ENCODE peak calls at places on chromosome 17, in four cellular contexts. B is transverse colon, O is left ventricle myocardium inferior, A is A549. X is an unnamed sample.

GRCh38 chr17:72984145-72984924 is 108.2 kb downstream of the SLC39A11 start:
- DNase-seq in A (no peak), O (no peak), B (no peak), X (no peak)

GRCh38 chr17:49110504-49110903 is 22.1 kb upstream of the B4GALNT2 start:
- DNase-seq in A (no peak), O (no peak), B (no peak), X (no peak)

GRCh38 chr17:57142925-57143324 is 57.9 kb downstream of the AKAP1 start:
- DNase-seq in A (no peak), O (no peak), B (no peak), X (no peak)

GRCh38 chr17:71330099-71330375 is 790.8 kb upstream of the SOX9 start:
- DNase-seq in A (no peak), O (no peak), B (no peak), X (no peak)

GRCh38 chr17:2406271-2406902 is 5.5 kb upstream of the MNT start:
- DNase-seq in A (no peak), B (peak), O (no peak), X (no peak)

GRCh38 chr17:73743802-73744201 is 99.6 kb upstream of the SDK2 start:
- DNase-seq in A (no peak), O (no peak), B (no peak), X (no peak)

GRCh38 chr17:49574283-49574892 is 1.3 kb upstream of the NXPH3 start:
- DNase-seq in O (no peak), B (no peak), A (no peak), X (no peak)

GRCh38 chr17:76670020-76670707 is 26.6 kb upstream of the ST6GALNAC1 start:
- DNase-seq in A (no peak), B (no peak), O (no peak), X (peak)

GRCh38 chr17:40980594-40980993 is 3.5 kb downstream of the KRT40 start:
- DNase-seq in B (no peak), O (no peak), A (no peak), X (no peak)

GRCh38 chr17:33924105-33924504 is 331.0 kb upstream of the CCL2 start:
- DNase-seq in A (no peak), B (no peak), O (no peak), X (no peak)

GRCh38 chr17:61239261-61239660 is 160.4 kb upstream of the TBX2 start:
- DNase-seq in A (no peak), O (no peak), B (no peak), X (no peak)

GRCh38 chr17:61238455-61238933 is 161.1 kb upstream of the TBX2 start:
- DNase-seq in O (no peak), B (no peak), A (no peak), X (no peak)

GRCh38 chr17:61237275-61237674 is 162.4 kb upstream of the TBX2 start:
- DNase-seq in O (no peak), B (no peak), A (no peak), X (no peak)

GRCh38 chr17:61240851-61241468 is 158.7 kb upstream of the TBX2 start:
- DNase-seq in A (no peak), O (no peak), B (no peak), X (no peak)

GRCh38 chr17:61239953-61240352 is 159.7 kb upstream of the TBX2 start:
- DNase-seq in B (no peak), A (no peak), O (no peak), X (no peak)
- H3K27ac ChIP-seq in B (no peak), A (no peak), O (peak), X (no peak)

GRCh38 chr17:10420811-10421210 is 939 bp downstream of the MYH8 start:
- DNase-seq in A (no peak), O (no peak), B (no peak), X (no peak)
- H3K27ac ChIP-seq in A (no peak), O (no peak), B (no peak), X (no peak)

GRCh38 chr17:75549246-75550138 is 24.0 kb downstream of the LLGL2 start:
- DNase-seq in B (peak), A (peak), O (no peak), X (no peak)

GRCh38 chr17:75547091-75547490 is 21.6 kb downstream of the LLGL2 start:
- DNase-seq in O (no peak), A (no peak), B (no peak), X (no peak)

GRCh38 chr17:75548839-75549238 is 23.3 kb downstream of the LLGL2 start:
- DNase-seq in B (no peak), O (no peak), A (no peak), X (no peak)

GRCh38 chr17:75544250-75544649 is 18.8 kb downstream of the LLGL2 start:
- DNase-seq in O (no peak), B (no peak), A (no peak), X (no peak)

GRCh38 chr17:75546181-75546580 is 20.7 kb downstream of the LLGL2 start:
- DNase-seq in B (no peak), O (no peak), A (no peak), X (no peak)
- H3K27ac ChIP-seq in B (no peak), O (no peak), A (no peak), X (no peak)

GRCh38 chr17:42527932-42528331 is 8.1 kb upstream of the NAGLU start:
- DNase-seq in B (no peak), O (no peak), A (no peak), X (no peak)

GRCh38 chr17:42535400-42536047 is 517 bp upstream of the NAGLU start:
- DNase-seq in B (no peak), A (no peak), O (no peak), X (no peak)

GRCh38 chr17:42529054-42529453 is 7.0 kb upstream of the NAGLU start:
- DNase-seq in A (no peak), O (no peak), B (no peak), X (no peak)

GRCh38 chr17:42531455-42532354 is 4.3 kb upstream of the NAGLU start:
- DNase-seq in A (no peak), O (peak), B (peak), X (no peak)

DNA sequence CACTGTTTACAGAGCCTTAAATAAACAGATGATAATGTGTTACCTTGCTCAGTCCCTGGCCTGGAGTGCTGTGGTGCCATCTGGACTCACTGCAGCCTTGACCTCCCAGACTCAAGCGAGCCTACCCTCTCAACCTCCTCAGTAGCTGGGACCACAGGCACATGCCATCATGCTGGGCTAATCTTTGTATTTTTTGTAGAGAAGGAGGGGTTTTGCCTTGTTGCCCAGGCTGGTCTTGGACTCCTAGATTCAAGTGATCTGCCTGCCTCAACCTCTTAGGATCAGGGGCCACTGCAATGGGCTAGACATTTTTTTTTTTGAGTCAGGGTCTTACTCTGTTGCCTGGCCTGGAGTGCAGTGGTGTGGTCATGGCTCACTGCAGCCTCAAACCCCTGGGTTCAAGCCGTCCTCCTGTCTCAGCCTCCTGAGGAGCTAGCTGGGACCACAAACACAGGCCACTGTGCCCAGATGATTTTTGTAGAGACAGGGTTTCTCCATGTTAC is 5.0 kb upstream of the NAGLU start:
- DNase-seq in A (no peak), O (no peak), B (no peak), X (no peak)
- H3K27ac ChIP-seq in A (peak), O (peak), B (peak), X (no peak)

X was measured in HL-60.